ENCODE peak calls at places on chromosomes 7 and 10, in five cellular contexts. One of them, this sample, is unnamed.

GRCh38 chr7:151876112-151876898 is 610 bp downstream of the PRKAG2 start:
- DNase-seq in fibroblast of the aortic adventitia: peak; percentile 10
- DNase-seq in frontal cortex: peak; percentile 71
- DNase-seq in stimulated activated CD4-positive, alpha-beta T cell treated with anti-CD3 and anti-CD28 coated beads, Interleukin-12 subunit alpha, Interleukin-12 subunit beta, amount 100 ng/mL, for 48 hours: peak; percentile 35
- DNase-seq in NCI-H2081: peak; percentile 87
- DNase-seq in this sample: no peak

GRCh38 chr7:91228327-91228726 is 35.9 kb upstream of the FZD1 start:
- DNase-seq in fibroblast of the aortic adventitia: peak; percentile 32
- DNase-seq in NCI-H2081: no peak
- DNase-seq in frontal cortex: no peak
- DNase-seq in stimulated activated CD4-positive, alpha-beta T cell treated with anti-CD3 and anti-CD28 coated beads, Interleukin-12 subunit alpha, Interleukin-12 subunit beta, amount 100 ng/mL, for 48 hours: no peak
- DNase-seq in this sample: no peak

GRCh38 chr7:29042893-29043292 is 84.8 kb upstream of the TRIL start:
- DNase-seq in fibroblast of the aortic adventitia: no peak
- DNase-seq in frontal cortex: no peak
- DNase-seq in stimulated activated CD4-positive, alpha-beta T cell treated with anti-CD3 and anti-CD28 coated beads, Interleukin-12 subunit alpha, Interleukin-12 subunit beta, amount 100 ng/mL, for 48 hours: no peak
- DNase-seq in NCI-H2081: no peak
- DNase-seq in this sample: no peak

GRCh38 chr7:158814637-158815036 is 14.7 kb downstream of the ESYT2 start:
- DNase-seq in stimulated activated CD4-positive, alpha-beta T cell treated with anti-CD3 and anti-CD28 coated beads, Interleukin-12 subunit alpha, Interleukin-12 subunit beta, amount 100 ng/mL, for 48 hours: no peak
- DNase-seq in NCI-H2081: no peak
- DNase-seq in frontal cortex: no peak
- DNase-seq in fibroblast of the aortic adventitia: no peak
- DNase-seq in this sample: no peak

GRCh38 chr10:124573726-124574455 is 112.3 kb downstream of the LHPP start:
- DNase-seq in stimulated activated CD4-positive, alpha-beta T cell treated with anti-CD3 and anti-CD28 coated beads, Interleukin-12 subunit alpha, Interleukin-12 subunit beta, amount 100 ng/mL, for 48 hours: no peak
- DNase-seq in fibroblast of the aortic adventitia: no peak
- DNase-seq in NCI-H2081: no peak
- DNase-seq in frontal cortex: no peak
- DNase-seq in this sample: no peak

GRCh38 chr7:18961997-18962396 is 155.4 kb downstream of the TWIST1 start:
- DNase-seq in NCI-H2081: no peak
- DNase-seq in stimulated activated CD4-positive, alpha-beta T cell treated with anti-CD3 and anti-CD28 coated beads, Interleukin-12 subunit alpha, Interleukin-12 subunit beta, amount 100 ng/mL, for 48 hours: no peak
- DNase-seq in frontal cortex: no peak
- DNase-seq in fibroblast of the aortic adventitia: peak; percentile 76
- DNase-seq in this sample: no peak

GRCh38 chr10:60842694-60843093 is 64.4 kb downstream of the CDK1 start:
- DNase-seq in NCI-H2081: no peak
- DNase-seq in frontal cortex: no peak
- DNase-seq in stimulated activated CD4-positive, alpha-beta T cell treated with anti-CD3 and anti-CD28 coated beads, Interleukin-12 subunit alpha, Interleukin-12 subunit beta, amount 100 ng/mL, for 48 hours: no peak
- DNase-seq in fibroblast of the aortic adventitia: no peak
- DNase-seq in this sample: no peak

GRCh38 chr10:54026340-54026739 is 774.7 kb downstream of the PCDH15 start:
- DNase-seq in stimulated activated CD4-positive, alpha-beta T cell treated with anti-CD3 and anti-CD28 coated beads, Interleukin-12 subunit alpha, Interleukin-12 subunit beta, amount 100 ng/mL, for 48 hours: no peak
- DNase-seq in NCI-H2081: no peak
- DNase-seq in fibroblast of the aortic adventitia: no peak
- DNase-seq in frontal cortex: no peak
- DNase-seq in this sample: no peak

GRCh38 chr10:86972613-86973380 is 4.5 kb downstream of the ADIRF start:
- DNase-seq in frontal cortex: no peak
- DNase-seq in NCI-H2081: no peak
- DNase-seq in stimulated activated CD4-positive, alpha-beta T cell treated with anti-CD3 and anti-CD28 coated beads, Interleukin-12 subunit alpha, Interleukin-12 subunit beta, amount 100 ng/mL, for 48 hours: no peak
- DNase-seq in fibroblast of the aortic adventitia: no peak
- DNase-seq in this sample: no peak

GRCh38 chr10:484441-484924 is 205.0 kb downstream of the DIP2C start:
- DNase-seq in fibroblast of the aortic adventitia: peak; percentile 38
- DNase-seq in NCI-H2081: peak; percentile 55
- DNase-seq in stimulated activated CD4-positive, alpha-beta T cell treated with anti-CD3 and anti-CD28 coated beads, Interleukin-12 subunit alpha, Interleukin-12 subunit beta, amount 100 ng/mL, for 48 hours: no peak
- DNase-seq in frontal cortex: no peak
- DNase-seq in this sample: no peak

GRCh38 chr7:6226194-6226799 is 46.1 kb downstream of the CYTH3 start:
- DNase-seq in stimulated activated CD4-positive, alpha-beta T cell treated with anti-CD3 and anti-CD28 coated beads, Interleukin-12 subunit alpha, Interleukin-12 subunit beta, amount 100 ng/mL, for 48 hours: no peak
- DNase-seq in frontal cortex: no peak
- DNase-seq in NCI-H2081: no peak
- DNase-seq in fibroblast of the aortic adventitia: peak; percentile 88
- DNase-seq in this sample: peak; percentile 1

GRCh38 chr7:158277219-158278141 is 310.1 kb downstream of the PTPRN2 start:
- DNase-seq in NCI-H2081: no peak
- DNase-seq in stimulated activated CD4-positive, alpha-beta T cell treated with anti-CD3 and anti-CD28 coated beads, Interleukin-12 subunit alpha, Interleukin-12 subunit beta, amount 100 ng/mL, for 48 hours: no peak
- DNase-seq in fibroblast of the aortic adventitia: no peak
- DNase-seq in frontal cortex: no peak
- DNase-seq in this sample: no peak

GRCh38 chr7:7795203-7795602 is 76.8 kb upstream of the RPA3 start:
- DNase-seq in stimulated activated CD4-positive, alpha-beta T cell treated with anti-CD3 and anti-CD28 coated beads, Interleukin-12 subunit alpha, Interleukin-12 subunit beta, amount 100 ng/mL, for 48 hours: no peak
- DNase-seq in fibroblast of the aortic adventitia: peak; percentile 9
- DNase-seq in NCI-H2081: no peak
- DNase-seq in frontal cortex: no peak
- DNase-seq in this sample: no peak

GRCh38 chr7:75905785-75906604 is 9.0 kb upstream of the POR start:
- DNase-seq in stimulated activated CD4-positive, alpha-beta T cell treated with anti-CD3 and anti-CD28 coated beads, Interleukin-12 subunit alpha, Interleukin-12 subunit beta, amount 100 ng/mL, for 48 hours: no peak
- DNase-seq in NCI-H2081: peak; percentile 48
- DNase-seq in fibroblast of the aortic adventitia: peak; percentile 73
- DNase-seq in frontal cortex: peak; percentile 43
- DNase-seq in this sample: no peak

GRCh38 chr10:32149257-32149955 is 93.2 kb upstream of the KIF5B start:
- DNase-seq in stimulated activated CD4-positive, alpha-beta T cell treated with anti-CD3 and anti-CD28 coated beads, Interleukin-12 subunit alpha, Interleukin-12 subunit beta, amount 100 ng/mL, for 48 hours: no peak
- DNase-seq in fibroblast of the aortic adventitia: peak; percentile 99
- DNase-seq in NCI-H2081: no peak
- DNase-seq in frontal cortex: no peak
- DNase-seq in this sample: no peak

GRCh38 chr7:130151591-130152269 is 53.5 kb downstream of the TMEM209 start:
- DNase-seq in fibroblast of the aortic adventitia: peak; percentile 22
- DNase-seq in NCI-H2081: no peak
- DNase-seq in frontal cortex: no peak
- DNase-seq in stimulated activated CD4-positive, alpha-beta T cell treated with anti-CD3 and anti-CD28 coated beads, Interleukin-12 subunit alpha, Interleukin-12 subunit beta, amount 100 ng/mL, for 48 hours: peak; percentile 30
- DNase-seq in this sample: peak; percentile 29

GRCh38 chr7:129923709-129924108 is 29.1 kb downstream of the UBE2H start:
- DNase-seq in NCI-H2081: no peak
- DNase-seq in fibroblast of the aortic adventitia: peak; percentile 90
- DNase-seq in frontal cortex: no peak
- DNase-seq in stimulated activated CD4-positive, alpha-beta T cell treated with anti-CD3 and anti-CD28 coated beads, Interleukin-12 subunit alpha, Interleukin-12 subunit beta, amount 100 ng/mL, for 48 hours: no peak
- DNase-seq in this sample: no peak

GRCh38 chr7:138116892-138117291 is 40.6 kb downstream of the AKR1D1 start:
- DNase-seq in fibroblast of the aortic adventitia: no peak
- DNase-seq in frontal cortex: no peak
- DNase-seq in stimulated activated CD4-positive, alpha-beta T cell treated with anti-CD3 and anti-CD28 coated beads, Interleukin-12 subunit alpha, Interleukin-12 subunit beta, amount 100 ng/mL, for 48 hours: no peak
- DNase-seq in NCI-H2081: no peak
- DNase-seq in this sample: no peak

GRCh38 chr10:27285093-27285492 is 44.5 kb upstream of the ACBD5 start:
- DNase-seq in fibroblast of the aortic adventitia: peak; percentile 10
- DNase-seq in stimulated activated CD4-positive, alpha-beta T cell treated with anti-CD3 and anti-CD28 coated beads, Interleukin-12 subunit alpha, Interleukin-12 subunit beta, amount 100 ng/mL, for 48 hours: peak; percentile 34
- DNase-seq in NCI-H2081: no peak
- DNase-seq in frontal cortex: no peak
- DNase-seq in this sample: no peak

GRCh38 chr7:148262721-148263229 is 327.8 kb upstream of the C7orf33 start:
- DNase-seq in fibroblast of the aortic adventitia: peak; percentile 44
- DNase-seq in NCI-H2081: peak; percentile 73
- DNase-seq in frontal cortex: peak; percentile 62
- DNase-seq in stimulated activated CD4-positive, alpha-beta T cell treated with anti-CD3 and anti-CD28 coated beads, Interleukin-12 subunit alpha, Interleukin-12 subunit beta, amount 100 ng/mL, for 48 hours: peak; percentile 47
- DNase-seq in this sample: peak; percentile 25

GRCh38 chr7:127347567-127348246 is 44.8 kb downstream of the ZNF800 start:
- DNase-seq in frontal cortex: peak; percentile 76
- DNase-seq in NCI-H2081: peak; percentile 81
- DNase-seq in stimulated activated CD4-positive, alpha-beta T cell treated with anti-CD3 and anti-CD28 coated beads, Interleukin-12 subunit alpha, Interleukin-12 subunit beta, amount 100 ng/mL, for 48 hours: peak; percentile 40
- DNase-seq in fibroblast of the aortic adventitia: peak; percentile 43
- DNase-seq in this sample: no peak

GRCh38 chr10:124731551-124731950 is 12.6 kb downstream of the FAM53B start:
- DNase-seq in frontal cortex: no peak
- DNase-seq in fibroblast of the aortic adventitia: no peak
- DNase-seq in NCI-H2081: no peak
- DNase-seq in stimulated activated CD4-positive, alpha-beta T cell treated with anti-CD3 and anti-CD28 coated beads, Interleukin-12 subunit alpha, Interleukin-12 subunit beta, amount 100 ng/mL, for 48 hours: no peak
- DNase-seq in this sample: no peak

GRCh38 chr7:21898265-21898930 is 47.3 kb downstream of the CDCA7L start:
- DNase-seq in NCI-H2081: no peak
- DNase-seq in frontal cortex: no peak
- DNase-seq in fibroblast of the aortic adventitia: no peak
- DNase-seq in stimulated activated CD4-positive, alpha-beta T cell treated with anti-CD3 and anti-CD28 coated beads, Interleukin-12 subunit alpha, Interleukin-12 subunit beta, amount 100 ng/mL, for 48 hours: no peak
- DNase-seq in this sample: peak; percentile 5

GRCh38 chr10:77191324-77192049 is 446.1 kb downstream of the KCNMA1 start:
- DNase-seq in fibroblast of the aortic adventitia: no peak
- DNase-seq in stimulated activated CD4-positive, alpha-beta T cell treated with anti-CD3 and anti-CD28 coated beads, Interleukin-12 subunit alpha, Interleukin-12 subunit beta, amount 100 ng/mL, for 48 hours: no peak
- DNase-seq in frontal cortex: no peak
- DNase-seq in NCI-H2081: no peak
- DNase-seq in this sample: no peak

GRCh38 chr7:81173766-81174281 is 255.0 kb upstream of the SEMA3C start:
- DNase-seq in stimulated activated CD4-positive, alpha-beta T cell treated with anti-CD3 and anti-CD28 coated beads, Interleukin-12 subunit alpha, Interleukin-12 subunit beta, amount 100 ng/mL, for 48 hours: no peak
- DNase-seq in frontal cortex: no peak
- DNase-seq in fibroblast of the aortic adventitia: peak; percentile 97
- DNase-seq in NCI-H2081: no peak
- DNase-seq in this sample: no peak